ENCODE peak calls at places on chromosomes 7 and 10, in eight cellular contexts. W is thoracic aorta, R is HCT116, H is tibial artery, P is tibial nerve, N is heart right ventricle, S is H1, C is right lobe of liver. T is an unnamed sample. For H3K4me1 and H3K9me3, the result is how much of the 10 kb centered on the place peaks cover.

GRCh38 chr10:76991571-76991970 is 646.0 kb downstream of the KCNMA1 start:
- DNase-seq in W (no peak), R (no peak), H (no peak), P (no peak), N (no peak), S (no peak), C (no peak), T (no peak)

GRCh38 chr7:37081436-37081835 is 357.1 kb upstream of the AOAH start:
- DNase-seq in W (no peak), R (no peak), H (no peak), P (peak), N (peak), S (no peak), C (no peak), T (no peak)

GRCh38 chr7:108684629-108685028 is 115.0 kb downstream of the DNAJB9 start:
- DNase-seq in W (no peak), R (peak), H (no peak), P (no peak), N (no peak), S (no peak), C (no peak), T (no peak)

GRCh38 chr7:33788493-33788892 is 116.8 kb upstream of the BMPER start:
- DNase-seq in W (no peak), R (no peak), H (no peak), P (no peak), N (no peak), S (no peak), C (no peak), T (no peak)

GRCh38 chr7:7917593-7917992 is 51.0 kb upstream of the GLCCI1 start:
- DNase-seq in W (no peak), R (no peak), H (no peak), P (no peak), N (no peak), S (no peak), C (no peak), T (no peak)

GRCh38 chr10:30639946-30640786 is 10.6 kb upstream of the LYZL2 start:
- DNase-seq in W (no peak), R (peak), H (no peak), P (no peak), N (no peak), S (no peak), C (no peak), T (no peak)

GRCh38 chr10:66353422-66353821 is 572.4 kb upstream of the LRRTM3 start:
- DNase-seq in W (no peak), R (no peak), H (no peak), P (no peak), N (peak), S (no peak), C (no peak), T (no peak)

GRCh38 chr7:27579565-27579964 is 83.1 kb downstream of the HIBADH start:
- DNase-seq in W (no peak), R (no peak), H (no peak), P (no peak), N (no peak), S (no peak), C (no peak), T (no peak)

GRCh38 chr7:29831705-29832104 is 25.4 kb downstream of the WIPF3 start:
- DNase-seq in W (no peak), R (no peak), H (no peak), P (no peak), N (no peak), S (no peak), C (no peak), T (no peak)

GRCh38 chr7:147415991-147416390 is 1174.6 kb upstream of the C7orf33 start:
- DNase-seq in W (no peak), R (no peak), H (no peak), P (no peak), N (no peak), S (no peak), C (no peak), T (no peak)

GRCh38 chr7:124918662-124919061 is 11.0 kb downstream of the POT1 start:
- DNase-seq in W (no peak), R (no peak), H (no peak), P (no peak), N (no peak), S (no peak), C (no peak), T (no peak)

GRCh38 chr10:61961278-61961677 is 59.8 kb downstream of the ARID5B start:
- DNase-seq in W (no peak), R (no peak), H (no peak), P (no peak), N (no peak), S (no peak), C (no peak), T (no peak)
- H3K4me1 ChIP-seq in W (under half), R (under half), H (under half), P (under half), N (under half), S (under half), C (under half), T (under half)

DNA sequence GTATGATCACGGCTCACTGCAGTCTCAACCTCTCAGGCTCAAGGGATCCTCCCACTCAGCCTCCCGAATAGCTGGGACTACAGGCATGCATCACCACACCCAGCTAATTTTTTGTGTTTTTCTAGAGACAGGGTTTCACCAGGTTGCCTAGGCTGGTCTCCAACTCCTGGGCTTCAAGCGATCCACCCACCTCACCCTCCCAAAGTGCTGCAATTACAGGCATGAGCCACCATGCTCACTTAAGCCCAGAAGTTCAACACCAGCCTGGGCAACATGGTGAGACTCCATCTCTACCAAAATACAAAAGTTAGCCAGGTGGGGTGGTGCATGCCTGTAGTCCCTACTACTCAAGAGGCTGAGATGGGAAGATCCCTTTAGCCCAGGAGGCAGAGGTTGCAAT is 33.5 kb downstream of the GDI2 start:
- DNase-seq in W (no peak), R (no peak), H (no peak), P (no peak), N (no peak), S (no peak), C (no peak), T (no peak)
- H3K27ac ChIP-seq in W (no peak), R (no peak), H (no peak), P (no peak), N (no peak), S (no peak), C (no peak), T (no peak)

GRCh38 chr7:157686285-157686894 is 349.6 kb downstream of the DNAJB6 start:
- DNase-seq in W (no peak), R (no peak), H (no peak), P (no peak), N (no peak), S (no peak), C (no peak), T (no peak)

GRCh38 chr7:157688439-157689268 is 351.9 kb downstream of the DNAJB6 start:
- DNase-seq in W (no peak), R (no peak), H (no peak), P (no peak), N (no peak), S (no peak), C (no peak), T (no peak)

GRCh38 chr7:157689269-157690057 is 352.7 kb downstream of the DNAJB6 start:
- DNase-seq in W (no peak), R (no peak), H (no peak), P (no peak), N (no peak), S (no peak), C (no peak), T (no peak)

GRCh38 chr7:157687158-157687557 is 350.4 kb downstream of the DNAJB6 start:
- DNase-seq in W (no peak), R (no peak), H (no peak), P (no peak), N (no peak), S (no peak), C (no peak), T (no peak)

DNA sequence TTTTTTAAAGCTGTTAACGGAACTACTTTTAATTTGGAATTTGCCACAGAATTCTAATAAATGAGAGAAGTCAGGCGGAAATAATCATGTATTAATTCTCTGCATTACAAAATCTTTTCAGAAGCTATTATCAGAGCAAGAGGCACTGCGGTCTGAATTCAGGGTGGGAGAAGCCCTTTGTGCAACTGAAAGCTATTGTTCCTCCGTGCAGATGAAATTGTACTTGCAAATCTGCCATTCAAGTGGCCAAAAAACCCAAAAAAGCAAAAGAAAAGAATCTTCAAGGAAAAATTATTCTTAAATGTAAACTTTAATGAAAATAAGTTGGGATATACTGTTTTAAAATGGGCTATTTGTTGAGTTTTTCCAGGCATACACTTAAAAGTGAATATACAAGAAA is 351.0 kb downstream of the DNAJB6 start:
- DNase-seq in W (no peak), R (no peak), H (no peak), P (no peak), N (no peak), S (no peak), C (no peak), T (no peak)
- H3K9me3 ChIP-seq in W (under half), R (under half), H (under half), P (under half), N (under half), S (under half), C (under half), T (under half)

DNA sequence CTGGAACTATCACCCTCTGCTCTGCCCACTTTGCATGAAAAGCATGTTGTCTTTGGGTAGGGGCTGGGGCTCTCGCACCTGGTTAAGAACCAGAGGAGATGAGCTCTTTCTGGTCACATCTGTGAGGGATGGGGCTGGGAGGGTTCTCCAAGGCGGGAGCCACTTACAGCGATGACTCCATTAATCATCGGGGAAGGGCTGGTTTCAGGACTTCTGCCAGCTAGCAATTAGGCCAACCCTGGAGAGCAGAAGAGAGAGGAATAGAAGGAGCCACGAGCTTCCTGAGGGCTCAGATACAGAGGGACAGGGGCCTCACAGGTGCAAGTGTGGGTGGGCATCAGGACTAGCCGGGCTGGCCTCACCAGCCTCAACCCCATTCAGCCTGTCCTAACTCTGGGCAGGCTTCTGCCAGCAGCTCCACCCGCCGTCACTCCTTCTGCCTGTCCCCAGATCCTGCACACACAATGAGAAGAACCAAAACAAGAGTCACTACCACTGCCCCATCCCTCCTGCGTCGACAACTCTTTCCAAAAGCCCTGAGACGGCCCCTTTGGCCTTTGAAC is 8.4 kb downstream of the AQP1 start:
- DNase-seq in W (no peak), R (no peak), H (peak), P (no peak), N (no peak), S (no peak), C (peak), T (peak)
- H3K4me1 ChIP-seq in W (half or more), R (under half), H (under half), P (under half), N (half or more), S (under half), C (under half), T (half or more)